ENCODE peak calls at places on chromosome 1, in eight cellular contexts. T, O, V, X, Z, W, L and E are unnamed samples.

GRCh38 chr1:16026723-16027484 is 5.1 kb downstream of the CLCNKA start:
- DNase-seq in T (peak), O (peak), V (no peak), X (no peak), Z (no peak), W (no peak), L (no peak), E (no peak)

GRCh38 chr1:46411601-46412341 is 17.7 kb downstream of the FAAH start:
- DNase-seq in T (no peak), O (no peak), V (no peak), X (peak), Z (no peak), W (no peak), L (peak), E (no peak)

GRCh38 chr1:179105393-179105792 is 23.5 kb downstream of the TOR3A start:
- DNase-seq in T (no peak), O (no peak), V (no peak), X (no peak), Z (no peak), W (no peak), L (no peak), E (no peak)

GRCh38 chr1:22132517-22133235 is 10.2 kb downstream of the WNT4 start:
- DNase-seq in T (peak), O (no peak), V (peak), X (no peak), Z (no peak), W (no peak), L (no peak), E (no peak)

GRCh38 chr1:159177273-159177907 is 6.0 kb downstream of the CADM3 start:
- DNase-seq in T (peak), O (peak), V (no peak), X (no peak), Z (peak), W (no peak), L (peak), E (no peak)

GRCh38 chr1:165369255-165369848 is 12.8 kb upstream of the LMX1A start:
- DNase-seq in T (peak), O (peak), V (peak), X (peak), Z (peak), W (no peak), L (peak), E (no peak)

GRCh38 chr1:156993426-156994147 is 52.0 kb downstream of the ARHGEF11 start:
- DNase-seq in T (no peak), O (no peak), V (no peak), X (no peak), Z (no peak), W (no peak), L (no peak), E (no peak)

GRCh38 chr1:58338081-58338480 is 208.4 kb downstream of the OMA1 start:
- DNase-seq in T (no peak), O (no peak), V (no peak), X (no peak), Z (no peak), W (no peak), L (no peak), E (no peak)

GRCh38 chr1:165696625-165697100 is 1.7 kb downstream of the ALDH9A1 start:
- DNase-seq in T (peak), O (no peak), V (no peak), X (no peak), Z (no peak), W (no peak), L (peak), E (no peak)

GRCh38 chr1:116323419-116323987 is 49.5 kb upstream of the ATP1A1 start:
- DNase-seq in T (no peak), O (no peak), V (no peak), X (no peak), Z (no peak), W (no peak), L (no peak), E (no peak)

GRCh38 chr1:16139473-16139962 is 16.4 kb downstream of the EPHA2 start:
- DNase-seq in T (no peak), O (no peak), V (no peak), X (no peak), Z (no peak), W (no peak), L (no peak), E (no peak)

GRCh38 chr1:175009532-175009931 is 9.8 kb downstream of the CACYBP start:
- DNase-seq in T (no peak), O (no peak), V (no peak), X (no peak), Z (no peak), W (no peak), L (no peak), E (no peak)

GRCh38 chr1:58786927-58787245 is 3.0 kb upstream of the JUN start:
- DNase-seq in T (no peak), O (no peak), V (no peak), X (no peak), Z (no peak), W (no peak), L (no peak), E (no peak)

GRCh38 chr1:211825990-211826389 is 4.6 kb downstream of the LPGAT1 start:
- DNase-seq in T (no peak), O (no peak), V (no peak), X (no peak), Z (no peak), W (no peak), L (no peak), E (no peak)

GRCh38 chr1:219555031-219555667 is 57.8 kb downstream of the ZC3H11B start:
- DNase-seq in T (no peak), O (no peak), V (no peak), X (no peak), Z (no peak), W (no peak), L (no peak), E (no peak)

GRCh38 chr1:32718527-32718926 is 16.0 kb upstream of the SYNC start:
- DNase-seq in T (no peak), O (no peak), V (no peak), X (no peak), Z (no peak), W (no peak), L (no peak), E (no peak)

GRCh38 chr1:234372011-234372757 is 1.1 kb upstream of the COA6 start:
- DNase-seq in T (no peak), O (no peak), V (no peak), X (no peak), Z (no peak), W (no peak), L (no peak), E (no peak)

GRCh38 chr1:30929135-30929889 is 20.8 kb upstream of the SDC3 start:
- DNase-seq in T (peak), O (peak), V (no peak), X (no peak), Z (no peak), W (no peak), L (peak), E (no peak)

GRCh38 chr1:198333744-198334143 is 176.9 kb downstream of the NEK7 start:
- DNase-seq in T (no peak), O (no peak), V (no peak), X (no peak), Z (no peak), W (no peak), L (no peak), E (no peak)

GRCh38 chr1:41239988-41240610 is 2.0 kb downstream of the SCMH1 start:
- DNase-seq in T (no peak), O (no peak), V (no peak), X (no peak), Z (no peak), W (no peak), L (no peak), E (no peak)
- TF ChIP-seq CTCF in T (peak), O (peak), V (peak), X (no peak), Z (peak), W (peak), L (no peak), E (peak)

GRCh38 chr1:57067863-57068262 is 102.0 kb upstream of the C8B start:
- DNase-seq in T (no peak), O (no peak), V (peak), X (no peak), Z (peak), W (no peak), L (no peak), E (no peak)

GRCh38 chr1:57066980-57067615 is 101.3 kb upstream of the C8B start:
- DNase-seq in T (no peak), O (no peak), V (no peak), X (no peak), Z (no peak), W (no peak), L (no peak), E (no peak)

DNA sequence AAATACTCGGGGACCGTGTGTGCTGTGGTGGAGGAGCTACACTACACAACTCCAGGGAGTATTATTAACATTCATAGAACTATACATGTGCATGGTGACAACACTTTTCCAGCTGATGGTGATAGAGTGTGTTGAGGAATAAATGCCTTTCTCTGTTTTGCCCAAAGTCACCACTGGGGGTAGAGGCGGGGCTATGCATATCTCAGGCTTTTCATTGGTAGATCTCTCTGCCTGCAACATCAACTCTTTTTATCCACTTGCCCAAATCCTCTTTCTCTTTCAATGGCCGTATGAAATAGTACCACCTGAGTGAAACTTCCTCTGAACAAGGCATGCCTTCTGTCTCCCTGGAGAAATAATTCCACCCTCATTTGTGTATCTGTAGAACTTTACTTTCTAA is 107.0 kb upstream of the C8B start:
- DNase-seq in T (no peak), O (no peak), V (no peak), X (no peak), Z (no peak), W (no peak), L (no peak), E (no peak)
- TF ChIP-seq CTCF in T (no peak), O (no peak), V (no peak), X (no peak), Z (no peak), W (no peak), L (no peak), E (no peak)

DNA sequence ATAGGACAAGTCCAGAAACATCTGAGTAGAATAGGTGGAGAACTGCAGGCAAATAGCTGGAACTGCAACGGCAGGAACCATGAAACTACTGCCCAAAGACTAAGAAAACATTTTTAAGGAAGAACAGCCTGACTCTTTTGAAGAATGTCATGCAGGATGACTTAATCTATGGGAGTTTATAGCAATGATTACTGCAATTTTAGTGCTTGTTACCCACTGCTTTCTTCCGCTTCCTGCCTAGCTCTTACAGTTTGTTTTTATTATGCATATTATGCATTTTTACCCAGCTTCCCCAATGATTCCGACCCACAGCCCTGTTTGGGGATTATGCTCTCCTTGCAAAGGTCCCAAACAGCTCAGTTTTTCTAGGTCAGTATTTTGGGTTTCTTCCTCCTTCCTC is 71.2 kb downstream of the PCNX2 start:
- DNase-seq in T (no peak), O (no peak), V (no peak), X (no peak), Z (no peak), W (no peak), L (no peak), E (no peak)
- TF ChIP-seq CTCF in T (no peak), O (no peak), V (no peak), X (no peak), Z (no peak), W (no peak), L (no peak), E (no peak)

GRCh38 chr1:205047764-205048231 is 4.8 kb downstream of the CNTN2 start:
- DNase-seq in T (no peak), O (no peak), V (no peak), X (no peak), Z (no peak), W (no peak), L (no peak), E (no peak)
- TF ChIP-seq CTCF in T (no peak), O (no peak), V (no peak), X (no peak), Z (no peak), W (no peak), L (no peak), E (no peak)

GRCh38 chr1:172401907-172402306 is 18.6 kb upstream of the C1orf105 start:
- DNase-seq in T (no peak), O (no peak), V (peak), X (no peak), Z (no peak), W (no peak), L (no peak), E (no peak)
- TF ChIP-seq CTCF in T (no peak), O (peak), V (no peak), X (peak), Z (no peak), W (no peak), L (no peak), E (peak)

GRCh38 chr1:206798384-206798996 is 26.2 kb upstream of the IL10 start:
- DNase-seq in T (no peak), O (no peak), V (no peak), X (no peak), Z (no peak), W (no peak), L (no peak), E (no peak)

GRCh38 chr1:206800411-206800810 is 28.1 kb upstream of the IL10 start:
- DNase-seq in T (no peak), O (no peak), V (no peak), X (no peak), Z (no peak), W (no peak), L (no peak), E (no peak)

GRCh38 chr1:206796984-206797402 is 24.7 kb upstream of the IL10 start:
- DNase-seq in T (no peak), O (no peak), V (no peak), X (no peak), Z (no peak), W (no peak), L (no peak), E (no peak)

GRCh38 chr1:206799311-206799710 is 27.0 kb upstream of the IL10 start:
- DNase-seq in T (no peak), O (no peak), V (no peak), X (no peak), Z (no peak), W (no peak), L (no peak), E (no peak)

GRCh38 chr1:206797534-206798383 is 25.5 kb upstream of the IL10 start:
- DNase-seq in T (peak), O (no peak), V (no peak), X (no peak), Z (no peak), W (no peak), L (no peak), E (no peak)
- TF ChIP-seq CTCF in T (no peak), O (peak), V (peak), X (peak), Z (peak), W (peak), L (no peak), E (peak)